ENCODE peak calls at places on chromosomes 13 and 19, in six cellular contexts. X, A, B, Y, D and U are unnamed samples.

GRCh38 chr13:87669379-87669978 is 1.7 kb upstream of the SLITRK5 start:
- DNase-seq in X (no peak), A (no peak), B (peak; percentile 5), Y (no peak), D (no peak), U (peak; percentile 49)

GRCh38 chr13:21297914-21298831 is 121.7 kb downstream of the MRPL57 start:
- DNase-seq in X (peak; percentile 88), A (peak; percentile 90), B (peak; percentile 32), Y (peak; percentile 89), D (peak; percentile 92), U (peak; percentile 92)

GRCh38 chr13:39385621-39386231 is 217.3 kb downstream of the LHFPL6 start:
- DNase-seq in X (no peak), A (no peak), B (no peak), Y (no peak), D (no peak), U (no peak)

GRCh38 chr19:13208131-13208963 is 58.1 kb downstream of the IER2 start:
- DNase-seq in X (peak; percentile 57), A (peak; percentile 72), B (no peak), Y (peak; percentile 80), D (no peak), U (no peak)

GRCh38 chr19:44590245-44591059 is 22.9 kb upstream of the IGSF23 start:
- DNase-seq in X (no peak), A (no peak), B (no peak), Y (no peak), D (no peak), U (peak; percentile 55)

GRCh38 chr19:50667177-50667758 is 18.0 kb downstream of the C19orf81 start:
- DNase-seq in X (no peak), A (no peak), B (no peak), Y (no peak), D (no peak), U (no peak)

GRCh38 chr19:57334191-57334590 is 13.9 kb downstream of the ZNF543 start:
- DNase-seq in X (no peak), A (no peak), B (peak; percentile 56), Y (no peak), D (no peak), U (no peak)

GRCh38 chr19:16117594-16118033 is 5.9 kb downstream of the RAB8A start:
- DNase-seq in X (no peak), A (no peak), B (no peak), Y (no peak), D (no peak), U (no peak)

GRCh38 chr13:74306496-74306895 is 172.3 kb upstream of the KLF12 start:
- DNase-seq in X (no peak), A (no peak), B (no peak), Y (no peak), D (no peak), U (no peak)

GRCh38 chr19:3270908-3271307 is 46.4 kb downstream of the CELF5 start:
- DNase-seq in X (no peak), A (no peak), B (no peak), Y (no peak), D (no peak), U (peak; percentile 58)

GRCh38 chr13:26895808-26896466 is 135.4 kb upstream of the GPR12 start:
- DNase-seq in X (no peak), A (no peak), B (no peak), Y (no peak), D (no peak), U (no peak)

GRCh38 chr13:93925976-93926375 is 553.5 kb downstream of the DCT start:
- DNase-seq in X (no peak), A (no peak), B (no peak), Y (no peak), D (no peak), U (no peak)

GRCh38 chr13:50914301-50914700 is 4.7 kb downstream of the RNASEH2B start:
- DNase-seq in X (no peak), A (no peak), B (no peak), Y (no peak), D (no peak), U (no peak)

GRCh38 chr19:39941615-39942507 is 7.4 kb upstream of the FCGBP start:
- DNase-seq in X (no peak), A (no peak), B (no peak), Y (no peak), D (peak; percentile 68), U (no peak)

GRCh38 chr13:92843549-92843948 is 383.1 kb upstream of the GPC6 start:
- DNase-seq in X (no peak), A (no peak), B (no peak), Y (no peak), D (no peak), U (no peak)

GRCh38 chr13:95317037-95317989 is 16.1 kb upstream of the ABCC4 start:
- DNase-seq in X (no peak), A (no peak), B (no peak), Y (no peak), D (no peak), U (no peak)

DNA sequence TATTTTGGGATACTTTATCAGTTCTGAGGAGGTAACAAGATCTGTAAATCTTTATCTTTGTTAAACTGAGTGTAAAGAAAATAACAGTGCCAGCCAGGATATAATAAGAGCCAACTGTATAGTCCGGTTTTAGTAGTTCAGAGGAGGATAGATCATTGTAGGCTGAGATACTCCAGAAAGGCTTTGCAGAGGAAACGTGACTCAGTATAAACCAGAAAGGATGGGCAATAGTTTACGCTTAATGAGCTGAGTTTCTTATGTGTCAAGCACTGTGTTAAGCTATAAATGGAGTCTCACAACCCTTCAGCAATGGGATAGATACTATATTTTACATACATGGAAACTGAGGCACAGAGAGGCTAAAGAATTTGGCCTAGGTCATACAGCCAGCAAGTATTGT is 3.8 kb downstream of the RFXAP start:
- DNase-seq in X (no peak), A (no peak), B (no peak), Y (no peak), D (no peak), U (no peak)
- H3K4me3 ChIP-seq in X (no peak overlapping the region), A (no peak overlapping the region), B (no peak overlapping the region), Y (no peak overlapping the region), D (no peak overlapping the region), U (no peak overlapping the region)

GRCh38 chr19:35249848-35250711 is 1.3 kb downstream of the LSR start:
- DNase-seq in X (peak; percentile 19), A (peak; percentile 57), B (no peak), Y (no peak), D (peak; percentile 85), U (no peak)

GRCh38 chr19:35249146-35249847 is 495 bp downstream of the LSR start:
- DNase-seq in X (peak; percentile 53), A (peak; percentile 43), B (no peak), Y (no peak), D (peak; percentile 72), U (no peak)

GRCh38 chr19:35248310-35249145 is at the start of gene LSR:
- DNase-seq in X (peak; percentile 92), A (no peak), B (peak; percentile 44), Y (no peak), D (peak; percentile 89), U (peak; percentile 97)

GRCh38 chr19:35247526-35248309 is 1.1 kb upstream of the LSR start:
- DNase-seq in X (peak; percentile 94), A (no peak), B (no peak), Y (no peak), D (peak; percentile 80), U (peak; percentile 97)

DNA sequence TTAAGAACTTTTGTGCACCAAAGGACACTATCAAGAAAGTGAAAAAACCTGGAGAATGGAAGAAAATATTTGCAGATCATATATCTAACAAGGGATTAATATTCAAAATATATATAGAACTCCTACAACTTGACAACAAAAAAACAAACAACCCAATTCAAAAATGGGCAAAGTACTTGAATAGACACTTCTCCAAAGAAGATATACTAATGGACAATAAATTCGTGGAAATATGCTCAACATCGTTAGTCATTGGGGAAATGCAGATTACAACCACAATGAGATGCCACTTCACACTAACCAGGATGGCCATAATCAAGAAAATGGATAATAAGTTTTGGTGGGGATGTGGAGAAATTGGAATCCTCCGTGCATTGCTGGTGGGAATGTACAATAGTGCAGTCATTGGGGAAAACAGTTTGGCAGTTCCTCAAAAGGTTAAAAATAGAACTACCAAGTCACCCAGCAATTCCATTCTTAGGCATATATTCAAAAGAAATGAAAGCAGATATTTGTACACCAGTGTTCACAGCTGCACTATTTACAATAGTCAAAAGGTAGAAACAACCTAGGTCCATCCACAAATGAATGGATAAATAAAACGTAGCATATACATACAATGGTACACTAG is 2.2 kb upstream of the LSR start:
- DNase-seq in X (peak; percentile 5), A (no peak), B (no peak), Y (no peak), D (peak; percentile 39), U (no peak)
- H3K27me3 ChIP-seq in X (peaks cover 5% of the 10 kb centered on the region), A (peaks cover 86% of the 10 kb centered on the region), B (no peaks in the 10 kb centered on the region), Y (peaks cover 10% of the 10 kb centered on the region), D (peaks cover 16% of the 10 kb centered on the region), U (no peaks in the 10 kb centered on the region)

DNA sequence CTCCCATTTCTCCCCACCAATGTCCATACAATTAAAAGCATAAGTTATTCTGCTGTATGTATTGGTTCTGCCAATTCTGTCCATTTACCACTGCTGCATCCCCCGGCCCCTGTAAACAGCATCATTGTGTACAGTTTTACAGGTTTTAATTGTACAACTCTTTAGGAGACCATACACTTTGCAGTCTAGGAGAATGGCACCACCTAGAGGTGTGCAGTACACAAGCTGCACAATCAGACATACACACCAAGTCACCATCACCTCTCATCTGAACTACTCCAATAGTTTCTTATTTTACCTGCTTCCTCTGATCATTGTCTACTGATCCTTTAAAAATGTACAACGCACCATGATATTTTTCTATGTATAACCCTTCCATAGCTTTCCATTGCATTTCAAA is 855.9 kb upstream of the KLHL1 start:
- DNase-seq in X (no peak), A (no peak), B (no peak), Y (no peak), D (no peak), U (no peak)
- TF ChIP-seq CTCF in X (no peak), A (no peak), B (peak; percentile 4), Y (no peak), D (no peak), U (peak; percentile 11)

GRCh38 chr13:59479629-59480028 is 684.1 kb downstream of the DIAPH3 start:
- DNase-seq in X (no peak), A (no peak), B (no peak), Y (no peak), D (no peak), U (no peak)

GRCh38 chr13:59487883-59488282 is 675.8 kb downstream of the DIAPH3 start:
- DNase-seq in X (no peak), A (no peak), B (no peak), Y (no peak), D (no peak), U (no peak)

GRCh38 chr13:59480857-59481256 is 682.9 kb downstream of the DIAPH3 start:
- DNase-seq in X (no peak), A (no peak), B (no peak), Y (no peak), D (no peak), U (no peak)

GRCh38 chr13:59480398-59480797 is 683.3 kb downstream of the DIAPH3 start:
- DNase-seq in X (no peak), A (no peak), B (no peak), Y (no peak), D (no peak), U (no peak)

DNA sequence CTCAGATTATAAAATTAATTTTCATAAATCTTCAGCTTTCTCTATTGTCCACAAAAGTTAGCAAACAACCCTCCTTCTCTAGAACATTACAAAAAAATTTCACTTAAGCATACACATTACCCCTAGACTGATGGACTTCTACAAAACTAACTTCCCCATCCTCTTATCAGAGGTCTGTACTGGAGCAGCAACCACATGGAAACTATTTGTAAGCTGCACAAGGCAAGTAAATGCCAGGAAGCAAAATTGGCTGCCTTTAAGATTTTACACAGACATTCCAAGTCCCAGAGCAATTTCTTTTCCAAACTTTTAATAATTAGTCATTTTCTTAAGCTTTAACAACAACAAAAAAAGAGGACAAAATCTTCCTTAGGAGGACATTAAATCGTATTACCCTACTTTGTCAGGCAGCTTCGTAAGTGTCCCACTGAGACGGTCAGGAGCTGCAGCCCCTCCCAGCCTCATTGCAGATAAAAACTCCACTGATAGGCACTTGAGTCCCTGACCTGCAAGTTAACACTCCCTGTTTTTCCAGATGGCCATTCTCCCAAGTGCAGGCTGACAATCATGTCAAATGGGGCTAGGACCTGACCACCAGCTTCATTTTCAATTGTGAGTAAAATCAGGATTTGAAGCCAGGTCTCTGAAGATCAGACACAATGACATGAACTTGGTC is 680.1 kb downstream of the DIAPH3 start:
- DNase-seq in X (no peak), A (no peak), B (no peak), Y (no peak), D (no peak), U (no peak)
- H3K4me3 ChIP-seq in X (no peak overlapping the region), A (no peak overlapping the region), B (no peak overlapping the region), Y (no peak overlapping the region), D (no peak overlapping the region), U (no peak overlapping the region)